ENCODE peak calls at places on chromosomes 4 and X, in four cellular contexts. R is CD8-positive, alpha-beta T cell; W is AG04449; S is H9. D is an unnamed sample.

GRCh38 chrX:30910124-30910860 is 21.2 kb upstream of the TAB3 start:
- DNase-seq in W (no peak), S (no peak), R (no peak), D (no peak)

GRCh38 chr4:93199492-93199891 is 629.1 kb upstream of the ATOH1 start:
- DNase-seq in S (peak; percentile 55), W (peak; percentile 7), R (no peak), D (no peak)

GRCh38 chrX:68894513-68895338 is 65.9 kb downstream of the EFNB1 start:
- DNase-seq in R (no peak), W (no peak), S (peak; percentile 46), D (no peak)

GRCh38 chr4:152304220-152304619 is 231.7 kb downstream of the FBXW7 start:
- DNase-seq in S (no peak), R (no peak), W (no peak), D (no peak)

GRCh38 chr4:157895205-157895604 is 277.6 kb downstream of the GASK1B start:
- DNase-seq in W (no peak), R (no peak), S (peak; percentile 29), D (no peak)

GRCh38 chr4:177356191-177356590 is 46.5 kb downstream of the NEIL3 start:
- DNase-seq in W (no peak), S (no peak), R (no peak), D (no peak)

GRCh38 chr4:32161382-32161781 is 1441.2 kb downstream of the PCDH7 start:
- DNase-seq in S (no peak), W (no peak), R (no peak), D (no peak)

GRCh38 chr4:1470816-1471442 is 64.7 kb upstream of the NKX1-1 start:
- DNase-seq in W (no peak), S (no peak), R (no peak), D (no peak)

GRCh38 chr4:72900952-72901351 is 168.6 kb downstream of the COX18 start:
- DNase-seq in R (no peak), S (no peak), W (no peak), D (no peak)

GRCh38 chr4:152072001-152072485 is 311.2 kb upstream of the GATB start:
- DNase-seq in W (no peak), S (no peak), R (no peak), D (no peak)

GRCh38 chr4:11805837-11806236 is 377.1 kb upstream of the HS3ST1 start:
- DNase-seq in R (no peak), W (no peak), S (no peak), D (no peak)
- TF ChIP-seq CTCF in R (no peak), W (no peak), S (peak; percentile 58), D (no peak)

GRCh38 chr4:119300388-119301131 is 21.4 kb downstream of the FABP2 start:
- DNase-seq in S (peak; percentile 96), W (peak; percentile 63), R (peak; percentile 94), D (peak; percentile 77)
- TF ChIP-seq CTCF in S (peak; percentile 35), W (no peak), R (no peak), D (no peak)

GRCh38 chrX:96126182-96126581 is 558.5 kb upstream of the DIAPH2 start:
- DNase-seq in R (no peak), S (no peak), W (no peak), D (no peak)
- TF ChIP-seq CTCF in R (no peak), S (peak; percentile 52), W (no peak), D (no peak)

GRCh38 chrX:126141014-126141413 is 25.1 kb downstream of the DCAF12L2 start:
- DNase-seq in W (no peak), R (no peak), S (no peak), D (no peak)
- TF ChIP-seq CTCF in W (no peak), R (no peak), S (peak; percentile 56), D (no peak)

GRCh38 chrX:110123331-110123782 is 120.4 kb downstream of the TMEM164 start:
- DNase-seq in R (no peak), W (no peak), S (no peak), D (no peak)

GRCh38 chrX:110119480-110119879 is 116.6 kb downstream of the TMEM164 start:
- DNase-seq in S (no peak), W (no peak), R (no peak), D (no peak)

GRCh38 chrX:110120025-110120424 is 117.1 kb downstream of the TMEM164 start:
- DNase-seq in R (no peak), W (no peak), S (no peak), D (no peak)

GRCh38 chrX:110131031-110131430 is 128.1 kb downstream of the TMEM164 start:
- DNase-seq in R (no peak), W (no peak), S (no peak), D (no peak)

GRCh38 chrX:110125435-110125834 is 122.5 kb downstream of the TMEM164 start:
- DNase-seq in R (no peak), W (no peak), S (peak; percentile 51), D (no peak)
- TF ChIP-seq CTCF in R (no peak), W (peak; percentile 17), S (peak; percentile 71), D (peak; percentile 22)

GRCh38 chr4:15673337-15673736 is 8.3 kb upstream of the FAM200B start:
- DNase-seq in R (no peak), S (no peak), W (no peak), D (no peak)

GRCh38 chr4:15676899-15677298 is 4.7 kb upstream of the FAM200B start:
- DNase-seq in W (no peak), R (no peak), S (no peak), D (no peak)

GRCh38 chr4:15676039-15676438 is 5.6 kb upstream of the FAM200B start:
- DNase-seq in W (no peak), S (no peak), R (no peak), D (no peak)

GRCh38 chr4:15674926-15675325 is 6.7 kb upstream of the FAM200B start:
- DNase-seq in W (no peak), S (no peak), R (no peak), D (no peak)

DNA sequence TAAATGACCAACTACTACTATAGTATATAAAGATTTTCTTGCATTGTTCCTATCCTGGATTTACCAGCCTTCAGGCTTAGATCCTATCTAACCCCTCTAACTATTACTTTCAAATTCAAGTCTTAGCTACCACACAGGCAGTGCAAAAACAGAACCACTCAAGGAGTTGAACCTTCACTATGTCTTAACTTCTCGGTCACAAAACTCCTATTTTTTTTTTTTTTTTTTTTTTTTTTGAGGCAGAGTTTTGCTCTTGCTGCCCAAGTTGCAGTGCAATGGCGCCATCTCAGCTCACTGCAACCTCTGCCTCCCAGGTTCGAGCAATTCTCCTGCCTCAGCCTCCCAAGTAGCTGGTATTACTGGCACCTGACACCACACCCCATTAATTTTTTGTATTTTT is 6.3 kb upstream of the FAM200B start:
- DNase-seq in S (no peak), R (no peak), W (no peak), D (no peak)
- TF ChIP-seq CTCF in S (no peak), R (no peak), W (no peak), D (no peak)

GRCh38 chrX:47815901-47816845 is 20.5 kb upstream of the ZNF81 start:
- DNase-seq in S (peak; percentile 70), W (no peak), R (no peak), D (no peak)

GRCh38 chrX:47817897-47818296 is 18.8 kb upstream of the ZNF81 start:
- DNase-seq in W (no peak), R (no peak), S (no peak), D (no peak)

GRCh38 chrX:47809065-47809788 is 27.5 kb upstream of the ZNF81 start:
- DNase-seq in W (no peak), R (no peak), S (no peak), D (no peak)

GRCh38 chrX:47817421-47817820 is 19.3 kb upstream of the ZNF81 start:
- DNase-seq in W (no peak), R (no peak), S (no peak), D (no peak)

DNA sequence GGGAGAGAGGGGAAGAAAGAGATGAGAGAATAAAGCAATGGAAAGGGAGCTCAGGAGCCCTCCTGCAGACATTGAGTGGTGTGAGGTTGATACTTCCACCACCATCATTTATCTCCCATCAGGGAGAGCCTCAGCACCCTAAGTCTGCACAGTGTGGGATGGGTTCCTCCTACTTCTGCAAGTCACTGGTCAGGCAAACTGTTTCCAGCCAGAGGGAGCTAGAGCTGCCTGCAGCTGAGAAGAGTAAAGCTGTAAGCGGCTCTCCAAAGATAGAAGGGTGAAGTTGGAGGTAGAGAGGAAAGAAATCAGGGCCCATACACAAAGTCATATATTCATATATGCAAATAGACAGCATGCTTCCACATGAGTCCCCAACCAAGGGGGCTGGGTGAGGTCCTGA is 21.8 kb upstream of the ZNF81 start:
- DNase-seq in W (no peak), R (no peak), S (peak; percentile 52), D (no peak)
- TF ChIP-seq CTCF in W (no peak), R (no peak), S (peak; percentile 37), D (no peak)

GRCh38 chrX:21905209-21905735 is 35.2 kb upstream of the SMS start:
- DNase-seq in S (peak; percentile 24), W (no peak), R (no peak), D (no peak)
- TF ChIP-seq CTCF in S (no peak), W (no peak), R (no peak), D (no peak)

GRCh38 chrX:107450823-107451509 is 1.5 kb downstream of the FRMPD3 start:
- DNase-seq in S (peak; percentile 86), R (peak; percentile 60), W (no peak), D (no peak)
- TF ChIP-seq CTCF in S (peak; percentile 64), R (no peak), W (no peak), D (no peak)

GRCh38 chr4:14877246-14878220 is 124.7 kb upstream of the CPEB2 start:
- DNase-seq in W (no peak), R (no peak), S (no peak), D (no peak)

GRCh38 chr4:14883166-14883565 is 119.1 kb upstream of the CPEB2 start:
- DNase-seq in W (no peak), R (no peak), S (no peak), D (no peak)

GRCh38 chr4:14878681-14879080 is 123.6 kb upstream of the CPEB2 start:
- DNase-seq in W (no peak), S (no peak), R (no peak), D (no peak)

GRCh38 chr4:14879643-14880042 is 122.6 kb upstream of the CPEB2 start:
- DNase-seq in W (no peak), R (no peak), S (no peak), D (no peak)

GRCh38 chr4:14880805-14881204 is 121.5 kb upstream of the CPEB2 start:
- DNase-seq in W (no peak), S (no peak), R (no peak), D (no peak)
- TF ChIP-seq CTCF in W (no peak), S (no peak), R (no peak), D (no peak)

D was measured in AG09319.